ENCODE peak calls at places on chromosome 13, in nine cellular contexts. One of them, this sample, is unnamed.

GRCh38 chr13:93227906-93228801 is 1.5 kb downstream of the GPC6 start:
- DNase-seq in AG09319: no peak
- DNase-seq in BJ: no peak
- DNase-seq in H7: peak
- DNase-seq in AG04449: no peak
- DNase-seq in IMR-90: peak
- DNase-seq in activated naive CD8-positive, alpha-beta T cell treated with anti-CD3 and anti-CD28 coated beads, Interleukin-2, amount 50 U/mL, for 24 hours: no peak
- DNase-seq in posterior vena cava: peak
- DNase-seq in T-helper 1 cell: no peak
- DNase-seq in this sample: peak

GRCh38 chr13:24764276-24764630 is 284 bp downstream of the RNF17 start:
- DNase-seq in activated naive CD8-positive, alpha-beta T cell treated with anti-CD3 and anti-CD28 coated beads, Interleukin-2, amount 50 U/mL, for 24 hours: no peak
- DNase-seq in BJ: no peak
- DNase-seq in AG04449: no peak
- DNase-seq in AG09319: no peak
- DNase-seq in H7: peak
- DNase-seq in posterior vena cava: no peak
- DNase-seq in T-helper 1 cell: no peak
- DNase-seq in IMR-90: no peak
- DNase-seq in this sample: peak

GRCh38 chr13:30916991-30917390 is 10.9 kb downstream of the MEDAG start:
- DNase-seq in AG04449: no peak
- DNase-seq in H7: no peak
- DNase-seq in BJ: no peak
- DNase-seq in posterior vena cava: no peak
- DNase-seq in T-helper 1 cell: no peak
- DNase-seq in IMR-90: no peak
- DNase-seq in activated naive CD8-positive, alpha-beta T cell treated with anti-CD3 and anti-CD28 coated beads, Interleukin-2, amount 50 U/mL, for 24 hours: no peak
- DNase-seq in AG09319: no peak
- DNase-seq in this sample: no peak

GRCh38 chr13:48319458-48320395 is 16.2 kb downstream of the RB1 start:
- DNase-seq in IMR-90: no peak
- DNase-seq in activated naive CD8-positive, alpha-beta T cell treated with anti-CD3 and anti-CD28 coated beads, Interleukin-2, amount 50 U/mL, for 24 hours: peak
- DNase-seq in AG09319: no peak
- DNase-seq in T-helper 1 cell: no peak
- DNase-seq in BJ: no peak
- DNase-seq in AG04449: no peak
- DNase-seq in H7: no peak
- DNase-seq in posterior vena cava: no peak
- DNase-seq in this sample: no peak

GRCh38 chr13:97308735-97309429 is 86.7 kb downstream of the MBNL2 start:
- DNase-seq in H7: no peak
- DNase-seq in AG04449: no peak
- DNase-seq in activated naive CD8-positive, alpha-beta T cell treated with anti-CD3 and anti-CD28 coated beads, Interleukin-2, amount 50 U/mL, for 24 hours: no peak
- DNase-seq in posterior vena cava: no peak
- DNase-seq in AG09319: no peak
- DNase-seq in BJ: no peak
- DNase-seq in IMR-90: peak
- DNase-seq in T-helper 1 cell: no peak
- DNase-seq in this sample: no peak

GRCh38 chr13:99956473-99957349 is 14.9 kb downstream of the ZIC5 start:
- DNase-seq in H7: peak
- DNase-seq in AG09319: no peak
- DNase-seq in activated naive CD8-positive, alpha-beta T cell treated with anti-CD3 and anti-CD28 coated beads, Interleukin-2, amount 50 U/mL, for 24 hours: no peak
- DNase-seq in BJ: no peak
- DNase-seq in posterior vena cava: peak
- DNase-seq in IMR-90: no peak
- DNase-seq in AG04449: no peak
- DNase-seq in T-helper 1 cell: no peak
- DNase-seq in this sample: no peak

GRCh38 chr13:98332691-98333090 is 155.6 kb upstream of the RNF113B start:
- DNase-seq in BJ: no peak
- DNase-seq in IMR-90: no peak
- DNase-seq in H7: no peak
- DNase-seq in AG09319: no peak
- DNase-seq in T-helper 1 cell: no peak
- DNase-seq in AG04449: no peak
- DNase-seq in activated naive CD8-positive, alpha-beta T cell treated with anti-CD3 and anti-CD28 coated beads, Interleukin-2, amount 50 U/mL, for 24 hours: no peak
- DNase-seq in posterior vena cava: no peak
- DNase-seq in this sample: no peak

GRCh38 chr13:113196970-113197737 is 11.3 kb downstream of the PCID2 start:
- DNase-seq in AG04449: no peak
- DNase-seq in IMR-90: no peak
- DNase-seq in T-helper 1 cell: no peak
- DNase-seq in AG09319: no peak
- DNase-seq in posterior vena cava: no peak
- DNase-seq in activated naive CD8-positive, alpha-beta T cell treated with anti-CD3 and anti-CD28 coated beads, Interleukin-2, amount 50 U/mL, for 24 hours: no peak
- DNase-seq in BJ: no peak
- DNase-seq in H7: no peak
- DNase-seq in this sample: no peak

GRCh38 chr13:42559057-42559456 is 14.9 kb upstream of the TNFSF11 start:
- DNase-seq in AG09319: no peak
- DNase-seq in BJ: no peak
- DNase-seq in IMR-90: no peak
- DNase-seq in posterior vena cava: no peak
- DNase-seq in activated naive CD8-positive, alpha-beta T cell treated with anti-CD3 and anti-CD28 coated beads, Interleukin-2, amount 50 U/mL, for 24 hours: no peak
- DNase-seq in AG04449: no peak
- DNase-seq in H7: no peak
- DNase-seq in T-helper 1 cell: no peak
- DNase-seq in this sample: no peak

GRCh38 chr13:21849323-21849722 is 178.4 kb downstream of the FGF9 start:
- DNase-seq in AG09319: no peak
- DNase-seq in T-helper 1 cell: peak
- DNase-seq in activated naive CD8-positive, alpha-beta T cell treated with anti-CD3 and anti-CD28 coated beads, Interleukin-2, amount 50 U/mL, for 24 hours: peak
- DNase-seq in posterior vena cava: no peak
- DNase-seq in BJ: no peak
- DNase-seq in IMR-90: peak
- DNase-seq in AG04449: no peak
- DNase-seq in H7: peak
- DNase-seq in this sample: no peak

GRCh38 chr13:28819748-28820098 is 416 bp upstream of the MTUS2 start:
- DNase-seq in posterior vena cava: no peak
- DNase-seq in T-helper 1 cell: peak
- DNase-seq in BJ: no peak
- DNase-seq in H7: peak
- DNase-seq in AG09319: no peak
- DNase-seq in activated naive CD8-positive, alpha-beta T cell treated with anti-CD3 and anti-CD28 coated beads, Interleukin-2, amount 50 U/mL, for 24 hours: peak
- DNase-seq in AG04449: no peak
- DNase-seq in IMR-90: peak
- DNase-seq in this sample: no peak

GRCh38 chr13:95800455-95800854 is 123.5 kb downstream of the DNAJC3 start:
- DNase-seq in H7: no peak
- DNase-seq in IMR-90: peak
- DNase-seq in posterior vena cava: no peak
- DNase-seq in activated naive CD8-positive, alpha-beta T cell treated with anti-CD3 and anti-CD28 coated beads, Interleukin-2, amount 50 U/mL, for 24 hours: no peak
- DNase-seq in T-helper 1 cell: no peak
- DNase-seq in BJ: peak
- DNase-seq in AG04449: no peak
- DNase-seq in AG09319: no peak
- DNase-seq in this sample: no peak

GRCh38 chr13:43134896-43135295 is 111.5 kb downstream of the DNAJC15 start:
- DNase-seq in AG04449: no peak
- DNase-seq in BJ: no peak
- DNase-seq in IMR-90: no peak
- DNase-seq in posterior vena cava: no peak
- DNase-seq in AG09319: no peak
- DNase-seq in T-helper 1 cell: no peak
- DNase-seq in H7: no peak
- DNase-seq in activated naive CD8-positive, alpha-beta T cell treated with anti-CD3 and anti-CD28 coated beads, Interleukin-2, amount 50 U/mL, for 24 hours: no peak
- DNase-seq in this sample: no peak

GRCh38 chr13:74000906-74001305 is 133.3 kb downstream of the KLF12 start:
- DNase-seq in activated naive CD8-positive, alpha-beta T cell treated with anti-CD3 and anti-CD28 coated beads, Interleukin-2, amount 50 U/mL, for 24 hours: no peak
- DNase-seq in IMR-90: no peak
- DNase-seq in H7: no peak
- DNase-seq in AG09319: no peak
- DNase-seq in BJ: no peak
- DNase-seq in AG04449: no peak
- DNase-seq in posterior vena cava: no peak
- DNase-seq in T-helper 1 cell: no peak
- DNase-seq in this sample: no peak

GRCh38 chr13:109140777-109141354 is 511.5 kb downstream of the MYO16 start:
- DNase-seq in AG09319: no peak
- DNase-seq in activated naive CD8-positive, alpha-beta T cell treated with anti-CD3 and anti-CD28 coated beads, Interleukin-2, amount 50 U/mL, for 24 hours: no peak
- DNase-seq in T-helper 1 cell: no peak
- DNase-seq in posterior vena cava: no peak
- DNase-seq in H7: no peak
- DNase-seq in BJ: no peak
- DNase-seq in AG04449: no peak
- DNase-seq in IMR-90: no peak
- DNase-seq in this sample: no peak

GRCh38 chr13:39254606-39255005 is 216.3 kb downstream of the NHLRC3 start:
- DNase-seq in IMR-90: no peak
- DNase-seq in BJ: no peak
- DNase-seq in T-helper 1 cell: no peak
- DNase-seq in H7: no peak
- DNase-seq in AG09319: no peak
- DNase-seq in activated naive CD8-positive, alpha-beta T cell treated with anti-CD3 and anti-CD28 coated beads, Interleukin-2, amount 50 U/mL, for 24 hours: no peak
- DNase-seq in posterior vena cava: no peak
- DNase-seq in AG04449: no peak
- DNase-seq in this sample: no peak

GRCh38 chr13:44749906-44750305 is 173.8 kb upstream of the TSC22D1 start:
- DNase-seq in AG04449: no peak
- DNase-seq in T-helper 1 cell: no peak
- DNase-seq in posterior vena cava: no peak
- DNase-seq in H7: no peak
- DNase-seq in activated naive CD8-positive, alpha-beta T cell treated with anti-CD3 and anti-CD28 coated beads, Interleukin-2, amount 50 U/mL, for 24 hours: no peak
- DNase-seq in IMR-90: no peak
- DNase-seq in AG09319: no peak
- DNase-seq in BJ: no peak
- DNase-seq in this sample: no peak

GRCh38 chr13:30743319-30744055 is 8.1 kb downstream of the ALOX5AP start:
- DNase-seq in AG04449: peak
- DNase-seq in H7: no peak
- DNase-seq in posterior vena cava: no peak
- DNase-seq in activated naive CD8-positive, alpha-beta T cell treated with anti-CD3 and anti-CD28 coated beads, Interleukin-2, amount 50 U/mL, for 24 hours: no peak
- DNase-seq in IMR-90: peak
- DNase-seq in AG09319: peak
- DNase-seq in BJ: peak
- DNase-seq in T-helper 1 cell: no peak
- DNase-seq in this sample: no peak

GRCh38 chr13:93476175-93476574 is 249.6 kb downstream of the GPC6 start:
- DNase-seq in BJ: no peak
- DNase-seq in T-helper 1 cell: no peak
- DNase-seq in posterior vena cava: no peak
- DNase-seq in AG09319: peak
- DNase-seq in AG04449: peak
- DNase-seq in H7: no peak
- DNase-seq in activated naive CD8-positive, alpha-beta T cell treated with anti-CD3 and anti-CD28 coated beads, Interleukin-2, amount 50 U/mL, for 24 hours: no peak
- DNase-seq in IMR-90: peak
- DNase-seq in this sample: no peak

GRCh38 chr13:65064967-65065366 is 2165.2 kb downstream of the PCDH9 start:
- DNase-seq in BJ: no peak
- DNase-seq in AG04449: no peak
- DNase-seq in posterior vena cava: no peak
- DNase-seq in IMR-90: no peak
- DNase-seq in T-helper 1 cell: no peak
- DNase-seq in activated naive CD8-positive, alpha-beta T cell treated with anti-CD3 and anti-CD28 coated beads, Interleukin-2, amount 50 U/mL, for 24 hours: no peak
- DNase-seq in AG09319: no peak
- DNase-seq in H7: no peak
- DNase-seq in this sample: no peak